ENCODE peak calls at places on chromosomes 1 and 21, in five cellular contexts. One of them, this sample, is unnamed. For H3K4me1, the result is how much of the 10 kb centered on the place peaks cover.

GRCh38 chr1:48807599-48808260 is 31.0 kb upstream of the BEND5 start:
- DNase-seq in GM23338: no peak
- DNase-seq in HepG2: no peak
- DNase-seq in A549: no peak
- DNase-seq in K562: no peak
- DNase-seq in this sample: no peak

GRCh38 chr1:186882372-186883134 is 53.8 kb downstream of the PLA2G4A start:
- DNase-seq in K562: no peak
- DNase-seq in GM23338: no peak
- DNase-seq in HepG2: no peak
- DNase-seq in A549: no peak
- DNase-seq in this sample: no peak

GRCh38 chr1:230744382-230744781 is 2.8 kb upstream of the CAPN9 start:
- DNase-seq in HepG2: no peak
- DNase-seq in A549: no peak
- DNase-seq in GM23338: no peak
- DNase-seq in K562: no peak
- DNase-seq in this sample: no peak

GRCh38 chr1:211319892-211320291 is 6.7 kb upstream of the TRAF5 start:
- DNase-seq in A549: no peak
- DNase-seq in GM23338: no peak
- DNase-seq in K562: no peak
- DNase-seq in HepG2: no peak
- DNase-seq in this sample: no peak

GRCh38 chr1:205441716-205442050 is 14.2 kb downstream of the BLACAT1 start:
- DNase-seq in GM23338: no peak
- DNase-seq in A549: no peak
- DNase-seq in HepG2: no peak
- DNase-seq in K562: no peak
- DNase-seq in this sample: no peak

GRCh38 chr1:178628637-178629548 is 96.2 kb upstream of the RALGPS2 start:
- DNase-seq in A549: no peak
- DNase-seq in HepG2: no peak
- DNase-seq in K562: no peak
- DNase-seq in GM23338: no peak
- DNase-seq in this sample: no peak

GRCh38 chr1:193308438-193308837 is 122.0 kb upstream of the B3GALT2 start:
- DNase-seq in K562: no peak
- DNase-seq in GM23338: no peak
- DNase-seq in A549: no peak
- DNase-seq in HepG2: no peak
- DNase-seq in this sample: no peak

GRCh38 chr1:76607712-76608111 is 259.6 kb upstream of the ST6GALNAC5 start:
- DNase-seq in HepG2: no peak
- DNase-seq in K562: no peak
- DNase-seq in A549: no peak
- DNase-seq in GM23338: no peak
- DNase-seq in this sample: no peak

DNA sequence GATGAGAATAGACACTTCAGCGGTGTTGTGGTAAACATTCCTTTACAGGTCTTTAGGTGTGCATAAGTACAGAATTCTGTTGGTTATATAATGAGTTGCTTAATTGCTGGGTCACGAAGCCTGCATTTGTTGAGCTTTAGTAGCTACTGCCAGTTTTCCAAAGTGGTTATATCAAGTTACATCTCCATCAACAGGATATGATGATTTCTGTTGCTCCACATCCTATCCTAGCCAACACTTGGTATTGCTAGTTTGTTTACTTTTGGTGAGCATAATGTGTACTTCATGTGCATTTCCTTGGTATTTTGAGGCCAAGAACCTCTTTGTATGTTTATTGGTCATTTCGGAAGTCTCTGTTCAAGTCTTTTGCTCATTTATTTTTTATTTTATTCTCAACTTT is 64.3 kb upstream of the CYYR1 start:
- DNase-seq in GM23338: no peak
- DNase-seq in HepG2: no peak
- DNase-seq in A549: no peak
- DNase-seq in K562: no peak
- DNase-seq in this sample: no peak
- TF ChIP-seq JUNB in GM23338: no peak
- TF ChIP-seq JUNB in HepG2: no peak
- TF ChIP-seq JUNB in A549: no peak
- TF ChIP-seq JUNB in K562: no peak
- TF ChIP-seq JUNB in this sample: no peak

DNA sequence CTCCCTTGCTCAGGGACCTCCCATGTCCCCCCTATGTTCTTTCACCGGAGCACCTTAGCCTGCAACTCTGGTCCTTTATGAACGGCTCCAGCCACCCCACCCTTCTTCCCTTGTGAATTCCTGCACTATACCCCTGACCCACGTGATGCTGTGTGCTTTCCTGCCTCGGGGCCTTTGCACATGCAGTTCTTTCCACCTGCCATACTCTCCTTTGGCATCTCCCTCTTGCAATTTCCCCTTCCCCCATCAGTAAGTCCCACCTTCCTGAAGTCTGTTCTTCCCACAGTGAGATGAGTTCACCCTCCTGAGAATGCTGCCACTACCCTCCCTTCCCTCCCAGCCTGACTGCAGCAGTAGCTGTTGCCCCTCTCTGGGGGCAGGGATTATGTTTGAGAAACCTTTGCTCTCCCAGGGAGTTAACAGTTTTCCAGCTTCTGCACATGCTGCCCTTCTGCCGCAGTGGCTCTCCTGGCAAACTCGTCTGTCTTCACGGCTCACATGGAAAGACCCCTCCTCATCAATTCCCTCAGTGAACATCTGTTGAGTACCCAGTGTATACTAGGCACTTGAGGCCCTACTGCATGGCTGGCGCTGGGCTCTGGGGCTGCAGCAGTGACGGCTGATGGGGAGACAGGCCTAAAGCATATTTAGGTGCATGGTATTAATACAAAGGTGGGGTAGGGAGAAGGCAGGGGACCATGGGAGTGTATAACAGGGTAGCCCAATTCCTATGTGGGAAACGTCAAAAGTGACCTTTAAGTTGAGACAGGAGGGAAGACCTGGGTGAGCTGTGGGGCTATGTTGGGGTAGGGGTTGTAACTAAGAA is 9.7 kb downstream of the ZNF362 start:
- DNase-seq in K562: no peak
- DNase-seq in GM23338: no peak
- DNase-seq in A549: no peak
- DNase-seq in HepG2: no peak
- DNase-seq in this sample: no peak
- H3K4me1 ChIP-seq in K562: under half
- H3K4me1 ChIP-seq in GM23338: under half
- H3K4me1 ChIP-seq in A549: under half
- H3K4me1 ChIP-seq in HepG2: half or more
- H3K4me1 ChIP-seq in this sample: under half

DNA sequence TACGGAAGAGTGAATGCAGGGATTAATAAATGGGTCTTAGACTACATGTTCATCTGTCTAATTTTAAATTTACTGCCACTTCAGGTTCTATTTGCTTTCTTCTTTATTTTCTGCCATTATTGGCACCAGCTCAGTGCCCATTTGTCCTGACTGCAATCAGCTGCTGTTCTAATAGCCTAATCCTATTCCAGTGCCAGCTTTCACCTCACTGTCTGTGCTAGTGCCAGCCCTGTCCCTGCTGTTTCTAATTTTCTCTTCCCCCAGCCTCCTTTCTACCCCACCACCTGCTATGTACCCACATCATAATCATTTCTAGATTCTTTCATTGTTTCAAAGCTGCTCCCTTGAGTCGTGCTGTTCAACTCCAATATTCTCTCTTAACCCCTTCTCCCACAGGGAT is 86.4 kb downstream of the KCNK1 start:
- DNase-seq in A549: no peak
- DNase-seq in HepG2: no peak
- DNase-seq in GM23338: no peak
- DNase-seq in K562: no peak
- DNase-seq in this sample: no peak
- TF ChIP-seq JUNB in A549: no peak
- TF ChIP-seq JUNB in HepG2: no peak
- TF ChIP-seq JUNB in GM23338: no peak
- TF ChIP-seq JUNB in K562: no peak
- TF ChIP-seq JUNB in this sample: no peak

DNA sequence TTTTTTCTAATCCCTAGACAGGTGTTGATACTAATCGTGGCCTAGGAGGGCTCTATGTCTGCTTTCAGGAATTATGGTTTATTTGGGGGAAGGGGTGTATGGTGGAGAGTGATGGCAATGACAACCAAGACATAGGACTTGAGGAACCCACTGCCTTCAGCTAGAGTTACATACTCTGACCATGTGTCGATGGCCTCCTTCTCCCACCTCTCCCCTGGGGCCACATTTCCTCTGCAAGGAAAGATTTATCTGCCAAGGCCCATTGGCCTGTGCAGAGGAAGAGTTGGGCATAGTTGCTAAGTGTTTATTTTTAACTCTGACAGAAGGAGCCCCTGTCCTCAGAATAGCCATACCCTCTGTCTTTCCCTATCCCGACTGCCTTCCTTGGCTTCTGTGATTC is 9.4 kb downstream of the MAPKAPK2 start:
- DNase-seq in HepG2: no peak
- DNase-seq in A549: no peak
- DNase-seq in GM23338: no peak
- DNase-seq in K562: no peak
- DNase-seq in this sample: no peak
- H3K4me1 ChIP-seq in HepG2: half or more
- H3K4me1 ChIP-seq in A549: half or more
- H3K4me1 ChIP-seq in GM23338: under half
- H3K4me1 ChIP-seq in K562: under half
- H3K4me1 ChIP-seq in this sample: under half

GRCh38 chr1:84103197-84103992 is 40.7 kb upstream of the PRKACB start:
- DNase-seq in A549: peak
- DNase-seq in HepG2: peak
- DNase-seq in K562: peak
- DNase-seq in GM23338: peak
- DNase-seq in this sample: no peak
- TF ChIP-seq JUNB in A549: peak
- TF ChIP-seq JUNB in HepG2: no peak
- TF ChIP-seq JUNB in K562: peak
- TF ChIP-seq JUNB in GM23338: no peak
- TF ChIP-seq JUNB in this sample: peak

GRCh38 chr21:44018813-44019567 is 6.9 kb downstream of the TRAPPC10 start:
- DNase-seq in HepG2: no peak
- DNase-seq in K562: peak
- DNase-seq in A549: no peak
- DNase-seq in GM23338: no peak
- DNase-seq in this sample: no peak

GRCh38 chr21:44018127-44018526 is 6.0 kb downstream of the TRAPPC10 start:
- DNase-seq in A549: no peak
- DNase-seq in GM23338: no peak
- DNase-seq in HepG2: no peak
- DNase-seq in K562: no peak
- DNase-seq in this sample: no peak

GRCh38 chr21:44020551-44020950 is 8.4 kb downstream of the TRAPPC10 start:
- DNase-seq in K562: no peak
- DNase-seq in A549: no peak
- DNase-seq in HepG2: no peak
- DNase-seq in GM23338: no peak
- DNase-seq in this sample: no peak

GRCh38 chr21:44021064-44021463 is 9.0 kb downstream of the TRAPPC10 start:
- DNase-seq in A549: no peak
- DNase-seq in HepG2: peak
- DNase-seq in GM23338: no peak
- DNase-seq in K562: no peak
- DNase-seq in this sample: no peak

DNA sequence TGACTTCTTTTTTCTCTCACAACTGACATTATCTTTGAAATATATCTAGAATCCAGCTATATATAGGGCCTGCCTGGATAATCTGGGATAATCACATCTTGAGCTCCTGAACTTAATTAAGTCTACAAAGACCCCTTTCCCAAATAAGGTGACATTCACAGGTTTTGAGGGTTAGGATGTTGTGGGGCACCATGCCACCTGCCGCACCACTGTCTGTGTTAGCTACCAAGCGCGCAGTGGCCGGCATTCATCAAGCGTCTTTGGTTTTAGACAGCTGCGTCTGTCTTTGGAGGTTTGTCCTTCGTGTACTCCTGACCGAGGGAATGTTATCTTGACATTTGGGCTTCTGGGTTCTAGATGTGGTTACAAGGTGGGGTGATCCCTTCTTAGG is 7.5 kb downstream of the TRAPPC10 start:
- DNase-seq in HepG2: no peak
- DNase-seq in A549: no peak
- DNase-seq in GM23338: no peak
- DNase-seq in K562: no peak
- DNase-seq in this sample: no peak
- H3K4me1 ChIP-seq in HepG2: half or more
- H3K4me1 ChIP-seq in A549: under half
- H3K4me1 ChIP-seq in GM23338: under half
- H3K4me1 ChIP-seq in K562: half or more
- H3K4me1 ChIP-seq in this sample: under half

DNA sequence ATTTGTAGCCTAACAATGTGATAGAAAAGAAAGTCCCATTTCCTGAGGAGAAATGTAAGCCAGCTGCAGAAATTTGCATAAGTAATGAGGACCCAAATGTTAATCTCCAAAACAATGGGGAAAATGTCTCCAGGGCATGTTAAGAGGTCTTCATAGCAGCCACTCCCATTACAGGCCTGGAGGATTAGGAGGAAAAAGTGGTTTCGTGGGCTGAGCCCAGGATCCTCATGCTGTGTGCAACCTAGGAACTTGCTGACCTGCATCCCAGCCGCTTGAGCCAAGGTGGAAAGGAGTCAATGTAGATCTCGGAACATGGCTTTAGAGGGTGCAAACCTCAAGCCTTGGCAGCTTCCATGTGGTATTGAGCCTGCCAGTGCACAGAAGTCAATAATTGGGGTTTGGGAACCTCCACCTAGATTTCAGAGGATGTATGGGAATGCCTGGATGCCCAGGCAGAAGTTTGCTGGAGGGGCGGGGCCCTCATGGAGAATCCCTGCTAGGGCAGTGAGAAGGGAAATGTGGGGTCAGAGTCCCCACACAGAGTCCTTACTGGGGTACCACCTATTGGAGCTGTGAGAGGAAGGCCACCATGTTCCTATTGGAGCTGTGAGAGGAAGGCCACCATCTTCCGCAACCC is 14.2 kb upstream of the F13B start:
- DNase-seq in A549: no peak
- DNase-seq in GM23338: peak
- DNase-seq in K562: no peak
- DNase-seq in HepG2: no peak
- DNase-seq in this sample: no peak
- TF ChIP-seq JUNB in A549: no peak
- TF ChIP-seq JUNB in GM23338: no peak
- TF ChIP-seq JUNB in K562: no peak
- TF ChIP-seq JUNB in HepG2: no peak
- TF ChIP-seq JUNB in this sample: no peak